ENCODE peak calls at places on chromosome 7, in four cellular contexts. T is WTC11; W is activated CD8-positive, alpha-beta memory T cell treated with anti-CD3 and anti-CD28 coated beads for 24 hours; P is GM04504. O is an unnamed sample.

GRCh38 chr7:41890631-41891265 is 187.9 kb upstream of the INHBA start:
- DNase-seq in T (no peak), W (no peak), P (no peak), O (no peak)

GRCh38 chr7:156635529-156636385 is 4.8 kb upstream of the RNF32 start:
- DNase-seq in T (no peak), W (no peak), P (no peak), O (no peak)

GRCh38 chr7:72003236-72003635 is 408.9 kb downstream of the CALN1 start:
- DNase-seq in T (no peak), W (no peak), P (no peak), O (no peak)

GRCh38 chr7:41033526-41033925 is 669.4 kb downstream of the INHBA start:
- DNase-seq in T (no peak), W (no peak), P (no peak), O (no peak)

GRCh38 chr7:70574970-70575799 is 556.8 kb upstream of the GALNT17 start:
- DNase-seq in T (no peak), W (no peak), P (no peak), O (no peak)

GRCh38 chr7:45564886-45565455 is 9.2 kb upstream of the ADCY1 start:
- DNase-seq in T (no peak), W (no peak), P (no peak), O (no peak)

GRCh38 chr7:101901661-101902491 is 84.5 kb downstream of the CUX1 start:
- DNase-seq in T (no peak), W (no peak), P (no peak), O (no peak)

GRCh38 chr7:2930310-2931033 is 86.4 kb upstream of the GNA12 start:
- DNase-seq in T (peak), W (no peak), P (no peak), O (no peak)

GRCh38 chr7:129438839-129439640 is 4.8 kb downstream of the STRIP2 start:
- DNase-seq in T (no peak), W (peak), P (no peak), O (no peak)

GRCh38 chr7:25454562-25455031 is 226.3 kb upstream of the NPVF start:
- DNase-seq in T (no peak), W (no peak), P (no peak), O (no peak)

GRCh38 chr7:80415522-80415921 is 96.3 kb downstream of the GNAT3 start:
- DNase-seq in T (no peak), W (no peak), P (no peak), O (no peak)

GRCh38 chr7:156419782-156420181 is 220.8 kb upstream of the RNF32 start:
- DNase-seq in T (no peak), W (no peak), P (no peak), O (no peak)

GRCh38 chr7:71695189-71695588 is 563.2 kb downstream of the GALNT17 start:
- DNase-seq in T (no peak), W (no peak), P (no peak), O (no peak)

GRCh38 chr7:136509466-136509865 is 359.0 kb upstream of the CHRM2 start:
- DNase-seq in T (no peak), W (no peak), P (no peak), O (no peak)

GRCh38 chr7:15433154-15433553 is 128.7 kb downstream of the AGMO start:
- DNase-seq in T (no peak), W (no peak), P (no peak), O (no peak)

GRCh38 chr7:72182036-72182435 is 230.1 kb downstream of the CALN1 start:
- DNase-seq in T (no peak), W (no peak), P (no peak), O (no peak)

GRCh38 chr7:33946094-33946699 is 40.9 kb downstream of the BMPER start:
- DNase-seq in T (no peak), W (no peak), P (no peak), O (no peak)

GRCh38 chr7:26560857-26561256 is 269.2 kb downstream of the SNX10 start:
- DNase-seq in T (no peak), W (no peak), P (no peak), O (no peak)